ENCODE peak calls at places on chromosomes 16 and 17, in ten cellular contexts. E is foreskin fibroblast, M is Peyer's patch, Y is psoas muscle, K is cardiac muscle cell, S is left ventricle myocardium inferior, R is pancreas, Q is kidney, C is astrocyte of the cerebellum, A is GM12865. W is an unnamed sample.

GRCh38 chr17:238071-238963 is 56.9 kb upstream of the DOC2B start:
- DNase-seq in E (no peak), Q (peak), S (peak), M (no peak), C (no peak), Y (no peak), A (no peak), R (peak), K (no peak), W (no peak)

GRCh38 chr17:63196772-63197335 is 230.8 kb downstream of the TANC2 start:
- DNase-seq in K (no peak), C (no peak), A (no peak), M (no peak), Q (no peak), E (no peak), S (no peak), Y (no peak), R (no peak), W (no peak)

GRCh38 chr17:82330322-82331239 is 3.0 kb downstream of the SECTM1 start:
- DNase-seq in Y (no peak), Q (peak), C (no peak), M (no peak), A (peak), E (peak), R (peak), K (peak), S (no peak), W (peak)

GRCh38 chr16:85631230-85631629 is 18.1 kb downstream of the GSE1 start:
- DNase-seq in A (no peak), S (no peak), C (no peak), K (no peak), Y (no peak), E (no peak), Q (no peak), M (no peak), R (no peak), W (no peak)

GRCh38 chr16:63876096-63876495 is 1245.8 kb downstream of the CDH11 start:
- DNase-seq in Y (no peak), E (no peak), R (no peak), S (no peak), A (no peak), C (no peak), K (peak), M (no peak), Q (no peak), W (no peak)

GRCh38 chr16:49918257-49918656 is 62.3 kb upstream of the ZNF423 start:
- DNase-seq in R (no peak), Y (no peak), K (no peak), S (no peak), E (no peak), Q (no peak), A (peak), M (no peak), C (no peak), W (no peak)

GRCh38 chr16:68197250-68197649 is 38.7 kb downstream of the ESRP2 start:
- DNase-seq in Q (no peak), K (peak), Y (no peak), C (no peak), R (no peak), M (no peak), S (no peak), A (no peak), E (peak), W (no peak)

GRCh38 chr17:70661342-70662222 is 492.2 kb downstream of the KCNJ2 start:
- DNase-seq in Y (no peak), C (peak), R (no peak), K (peak), E (peak), Q (no peak), S (no peak), M (no peak), A (no peak), W (no peak)

GRCh38 chr16:50778284-50779163 is 36.6 kb downstream of the CYLD start:
- DNase-seq in Q (no peak), C (no peak), K (no peak), A (peak), M (no peak), Y (no peak), R (no peak), S (no peak), E (no peak), W (no peak)

GRCh38 chr16:7421578-7421977 is 88.9 kb downstream of the RBFOX1 start:
- DNase-seq in M (no peak), C (no peak), S (no peak), Q (no peak), A (no peak), E (no peak), Y (no peak), K (no peak), R (no peak), W (no peak)

GRCh38 chr16:72934661-72935403 is 113.1 kb downstream of the ZFHX3 start:
- DNase-seq in A (no peak), M (no peak), Q (peak), C (no peak), R (no peak), S (no peak), E (peak), Y (no peak), K (peak), W (no peak)

GRCh38 chr16:9061358-9061813 is 30.1 kb upstream of the HAPSTR1 start:
- DNase-seq in E (no peak), Q (no peak), R (no peak), A (peak), M (no peak), C (no peak), K (no peak), S (peak), Y (no peak), W (no peak)

GRCh38 chr17:65193305-65194293 is 56.4 kb downstream of the RGS9 start:
- DNase-seq in K (no peak), M (no peak), A (no peak), C (no peak), Y (no peak), E (no peak), R (no peak), Q (no peak), S (no peak), W (no peak)

GRCh38 chr16:29821663-29822115 is 1.4 kb downstream of the MVP start:
- DNase-seq in Y (no peak), A (no peak), Q (peak), K (peak), M (no peak), E (peak), S (no peak), R (peak), C (peak), W (no peak)
- H3K4me3 ChIP-seq in Y (peak), A (peak), Q (peak), K (no peak), M (peak), E (peak), S (peak), R (peak), C (peak), W (peak)

GRCh38 chr16:65704866-65705265 is 583.0 kb upstream of the CDH11 start:
- DNase-seq in R (no peak), Y (no peak), K (no peak), Q (no peak), A (no peak), E (no peak), C (no peak), S (no peak), M (no peak), W (no peak)
- TF ChIP-seq CTCF in R (no peak), Y (no peak), K (peak), Q (peak), A (peak), E (peak), C (peak), S (peak), M (no peak), W (peak)

GRCh38 chr17:19386276-19386863 is 620 bp downstream of the MFAP4 start:
- DNase-seq in R (no peak), C (peak), S (peak), A (no peak), K (peak), Y (peak), Q (peak), E (peak), M (no peak), W (no peak)

GRCh38 chr17:19382581-19383444 is 4.2 kb downstream of the MFAP4 start:
- DNase-seq in S (no peak), M (no peak), E (no peak), C (no peak), K (peak), Y (no peak), A (no peak), R (no peak), Q (peak), W (no peak)

GRCh38 chr17:19381741-19382444 is 3.6 kb downstream of the MAPK7 start:
- DNase-seq in R (no peak), C (no peak), Q (peak), K (no peak), M (no peak), Y (no peak), E (no peak), S (no peak), A (no peak), W (no peak)

GRCh38 chr17:19384723-19385391 is 2.1 kb downstream of the MFAP4 start:
- DNase-seq in C (no peak), K (peak), S (peak), R (peak), M (peak), E (peak), Q (peak), A (no peak), Y (peak), W (peak)

GRCh38 chr17:19383681-19384470 is 3.1 kb downstream of the MFAP4 start:
- DNase-seq in M (no peak), C (no peak), Y (no peak), K (peak), E (peak), S (peak), A (no peak), R (no peak), Q (peak), W (no peak)
- H3K4me3 ChIP-seq in M (no peak), C (no peak), Y (no peak), K (no peak), E (peak), S (peak), A (no peak), R (no peak), Q (no peak), W (no peak)

DNA sequence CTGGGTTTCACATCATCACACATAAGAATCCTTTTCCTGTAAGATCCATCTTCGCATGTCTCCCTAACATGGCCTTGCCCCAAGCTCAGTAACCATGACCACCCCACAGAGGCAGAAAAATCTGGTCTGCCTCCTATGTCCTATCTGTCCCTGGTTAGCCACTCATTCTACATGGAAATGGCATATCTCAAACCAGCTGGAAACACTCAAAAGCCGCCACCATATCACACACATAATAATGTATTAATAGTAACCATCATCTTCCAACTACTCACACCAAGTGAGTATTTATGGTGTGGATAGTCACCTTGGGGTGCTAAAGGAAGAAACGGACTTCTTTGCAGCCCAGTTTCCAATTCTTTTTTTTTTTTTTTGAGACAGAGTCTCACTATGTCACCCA is 11.4 kb downstream of the FAM117A start:
- DNase-seq in R (no peak), K (no peak), E (no peak), Q (no peak), M (no peak), A (no peak), Y (no peak), C (no peak), S (no peak), W (no peak)
- TF ChIP-seq CTCF in R (no peak), K (no peak), E (no peak), Q (no peak), M (no peak), A (no peak), Y (no peak), C (no peak), S (no peak), W (no peak)

DNA sequence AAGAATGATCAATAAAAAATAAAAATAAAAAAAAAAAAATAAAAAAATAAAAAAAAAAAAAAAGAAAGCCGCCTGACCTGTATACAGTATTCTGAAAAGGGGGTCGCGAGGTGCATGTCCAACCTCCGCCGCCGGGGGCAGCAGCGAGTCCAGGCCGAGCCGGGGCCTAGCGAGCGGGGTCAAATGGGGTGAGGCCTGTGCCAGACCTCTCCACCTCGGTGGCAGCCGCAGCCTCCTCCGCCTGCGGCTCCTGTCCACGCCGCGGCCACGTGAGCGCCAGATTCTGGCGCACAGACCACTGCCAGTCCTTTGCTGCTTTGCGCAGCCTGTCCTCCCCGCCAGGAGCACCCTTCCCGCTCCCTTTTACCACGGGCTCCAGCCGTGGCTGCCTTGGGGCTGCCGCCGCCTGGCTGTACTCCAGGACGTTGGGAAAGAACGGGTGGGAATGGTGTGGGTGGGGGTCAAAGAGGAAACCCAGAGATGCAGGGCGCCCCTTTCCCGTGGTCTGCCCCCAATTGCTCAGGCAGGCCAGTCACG is 2.4 kb upstream of the BCKDK start:
- DNase-seq in S (peak), Y (peak), E (peak), Q (peak), A (peak), C (no peak), R (peak), K (peak), M (peak), W (peak)
- H3K4me3 ChIP-seq in S (peak), Y (peak), E (no peak), Q (peak), A (no peak), C (no peak), R (no peak), K (no peak), M (no peak), W (no peak)

GRCh38 chr17:79803997-79804855 is 7.3 kb upstream of the CBX8 start:
- DNase-seq in S (no peak), A (peak), K (no peak), Q (no peak), C (no peak), Y (no peak), R (no peak), E (no peak), M (peak), W (no peak)
- TF ChIP-seq CTCF in S (no peak), A (no peak), K (no peak), Q (no peak), C (no peak), Y (no peak), R (no peak), E (no peak), M (no peak), W (no peak)